ENCODE peak calls at places on chromosome 20, in eight cellular contexts. Q, O, P, K, S, I, B and R are unnamed samples.
A peak's percentile ranks its signal among the peaks of the same experiment; 100 is the strongest.

GRCh38 chr20:426564-426963 is 18.5 kb downstream of the RBCK1 start:
- DNase-seq in S (no peak), Q (no peak), O (no peak), I (no peak), K (no peak), P (no peak), B (no peak), R (no peak)

GRCh38 chr20:44832724-44833123 is 22.4 kb upstream of the RIMS4 start:
- DNase-seq in B (no peak), P (no peak), I (no peak), K (no peak), O (no peak), S (no peak), Q (no peak), R (no peak)

GRCh38 chr20:49169547-49169946 is 18.6 kb downstream of the STAU1 start:
- DNase-seq in I (no peak), O (no peak), P (no peak), Q (no peak), K (no peak), S (no peak), B (no peak), R (no peak)

GRCh38 chr20:59173938-59174496 is 10.4 kb downstream of the ZNF831 start:
- DNase-seq in S (no peak), K (no peak), O (no peak), I (no peak), Q (no peak), B (no peak), P (peak; percentile 42), R (peak; percentile 55)

GRCh38 chr20:49278817-49279676 is 1.2 kb upstream of the ZNFX1 start:
- DNase-seq in I (no peak), K (no peak), Q (no peak), P (peak; percentile 54), B (peak; percentile 54), O (no peak), S (no peak), R (no peak)

GRCh38 chr20:32485770-32486248 is 99.3 kb downstream of the NOL4L start:
- DNase-seq in O (no peak), I (no peak), K (peak; percentile 4), P (peak; percentile 71), Q (no peak), S (peak; percentile 47), B (no peak), R (no peak)

GRCh38 chr20:40654876-40655275 is 34.2 kb downstream of the MAFB start:
- DNase-seq in I (peak; percentile 91), S (no peak), O (peak; percentile 73), K (no peak), B (no peak), Q (no peak), P (no peak), R (peak; percentile 66)

GRCh38 chr20:49825521-49826033 is 12.9 kb downstream of the SLC9A8 start:
- DNase-seq in I (peak; percentile 69), Q (no peak), S (no peak), B (peak; percentile 76), O (no peak), P (no peak), K (no peak), R (no peak)

GRCh38 chr20:2365666-2366065 is 15.0 kb upstream of the TGM6 start:
- DNase-seq in K (no peak), O (no peak), P (no peak), S (no peak), B (no peak), I (no peak), Q (no peak), R (no peak)

GRCh38 chr20:47727170-47727880 is 58.0 kb downstream of the SULF2 start:
- DNase-seq in Q (no peak), S (peak; percentile 79), I (peak; percentile 26), K (no peak), P (peak; percentile 91), O (no peak), B (peak; percentile 85), R (peak; percentile 69)

GRCh38 chr20:45976132-45976531 is 4.1 kb upstream of the ZNF335 start:
- DNase-seq in K (no peak), Q (no peak), P (no peak), I (no peak), B (no peak), O (no peak), S (peak; percentile 34), R (no peak)

GRCh38 chr20:10250902-10251301 is 32.3 kb downstream of the SNAP25 start:
- DNase-seq in I (no peak), B (no peak), K (no peak), P (no peak), S (no peak), Q (no peak), O (no peak), R (no peak)

GRCh38 chr20:34269996-34270627 is 28.9 kb downstream of the ASIP start:
- DNase-seq in I (peak; percentile 66), O (peak; percentile 78), P (no peak), S (no peak), B (no peak), K (peak; percentile 22), Q (peak; percentile 58), R (no peak)

GRCh38 chr20:53958240-53958639 is 112.2 kb downstream of the BCAS1 start:
- DNase-seq in K (no peak), I (no peak), O (no peak), P (no peak), S (no peak), B (no peak), Q (no peak), R (no peak)

GRCh38 chr20:53954734-53955658 is 115.4 kb downstream of the BCAS1 start:
- DNase-seq in O (no peak), I (no peak), P (no peak), B (no peak), K (no peak), Q (no peak), S (no peak), R (no peak)

GRCh38 chr20:53956013-53956715 is 114.2 kb downstream of the BCAS1 start:
- DNase-seq in I (no peak), O (no peak), K (no peak), B (no peak), Q (no peak), S (no peak), P (no peak), R (no peak)

GRCh38 chr20:53959849-53960585 is 110.4 kb downstream of the BCAS1 start:
- DNase-seq in Q (no peak), O (no peak), K (no peak), B (no peak), I (no peak), S (no peak), P (no peak), R (no peak)

GRCh38 chr20:53957421-53958172 is 112.8 kb downstream of the BCAS1 start:
- DNase-seq in O (no peak), S (no peak), I (no peak), P (no peak), Q (no peak), K (no peak), B (no peak), R (no peak)
- TF ChIP-seq CTCF in O (no peak), S (no peak), I (no peak), P (no peak), Q (no peak), K (no peak), B (no peak), R (no peak)

GRCh38 chr20:38075161-38075998 is 41.8 kb downstream of the RPRD1B start:
- DNase-seq in K (no peak), O (no peak), I (no peak), B (no peak), Q (no peak), S (no peak), P (no peak), R (no peak)
- H3K27ac ChIP-seq in K (no peak overlapping the region), O (no peak overlapping the region), I (peak overlapping the region; percentile 87), B (peak overlapping the region; percentile 37), Q (no peak overlapping the region), S (no peak overlapping the region), P (peak overlapping the region; percentile 18), R (peak overlapping the region; percentile 81)

GRCh38 chr20:13791562-13792459 is 7.0 kb downstream of the NDUFAF5 start:
- DNase-seq in P (no peak), O (no peak), Q (no peak), S (no peak), I (no peak), B (no peak), K (no peak), R (no peak)

GRCh38 chr20:13799040-13799439 is 14.2 kb downstream of the NDUFAF5 start:
- DNase-seq in S (no peak), Q (no peak), O (no peak), I (no peak), P (no peak), B (no peak), K (no peak), R (no peak)

GRCh38 chr20:13793001-13793400 is 8.2 kb downstream of the NDUFAF5 start:
- DNase-seq in S (no peak), K (no peak), O (no peak), Q (no peak), I (no peak), B (no peak), P (no peak), R (no peak)

GRCh38 chr20:13790708-13791107 is 5.9 kb downstream of the NDUFAF5 start:
- DNase-seq in K (no peak), B (no peak), Q (no peak), I (no peak), S (no peak), O (no peak), P (no peak), R (no peak)

DNA sequence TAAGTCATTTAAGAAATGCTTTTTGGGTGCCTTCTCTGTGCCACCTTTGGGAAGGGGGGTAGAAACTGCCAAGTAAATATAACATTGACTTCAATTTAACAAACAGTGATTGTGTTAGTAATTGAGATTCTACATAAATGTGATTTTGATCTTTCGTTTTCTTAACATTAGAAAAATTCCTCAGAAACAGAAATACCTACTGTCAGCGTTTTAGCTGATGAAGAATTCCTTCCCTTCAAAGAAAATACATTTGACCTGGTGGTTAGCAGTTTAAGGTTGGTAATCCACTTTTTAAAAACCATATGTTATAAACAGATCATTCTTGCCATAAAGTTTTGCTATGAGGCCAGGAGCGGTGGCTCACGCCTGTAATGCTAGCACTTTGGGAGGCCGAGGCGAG is 9.8 kb downstream of the NDUFAF5 start:
- DNase-seq in K (no peak), B (no peak), P (no peak), S (no peak), O (no peak), I (no peak), Q (no peak), R (no peak)
- H3K36me3 ChIP-seq in K (peaks cover 21% of the 10 kb centered on the region), B (peaks cover 89% of the 10 kb centered on the region), P (peaks cover 81% of the 10 kb centered on the region), S (peaks cover 57% of the 10 kb centered on the region), O (no peaks in the 10 kb centered on the region), I (no peaks in the 10 kb centered on the region), Q (peaks cover 8% of the 10 kb centered on the region), R (peaks cover 85% of the 10 kb centered on the region)

DNA sequence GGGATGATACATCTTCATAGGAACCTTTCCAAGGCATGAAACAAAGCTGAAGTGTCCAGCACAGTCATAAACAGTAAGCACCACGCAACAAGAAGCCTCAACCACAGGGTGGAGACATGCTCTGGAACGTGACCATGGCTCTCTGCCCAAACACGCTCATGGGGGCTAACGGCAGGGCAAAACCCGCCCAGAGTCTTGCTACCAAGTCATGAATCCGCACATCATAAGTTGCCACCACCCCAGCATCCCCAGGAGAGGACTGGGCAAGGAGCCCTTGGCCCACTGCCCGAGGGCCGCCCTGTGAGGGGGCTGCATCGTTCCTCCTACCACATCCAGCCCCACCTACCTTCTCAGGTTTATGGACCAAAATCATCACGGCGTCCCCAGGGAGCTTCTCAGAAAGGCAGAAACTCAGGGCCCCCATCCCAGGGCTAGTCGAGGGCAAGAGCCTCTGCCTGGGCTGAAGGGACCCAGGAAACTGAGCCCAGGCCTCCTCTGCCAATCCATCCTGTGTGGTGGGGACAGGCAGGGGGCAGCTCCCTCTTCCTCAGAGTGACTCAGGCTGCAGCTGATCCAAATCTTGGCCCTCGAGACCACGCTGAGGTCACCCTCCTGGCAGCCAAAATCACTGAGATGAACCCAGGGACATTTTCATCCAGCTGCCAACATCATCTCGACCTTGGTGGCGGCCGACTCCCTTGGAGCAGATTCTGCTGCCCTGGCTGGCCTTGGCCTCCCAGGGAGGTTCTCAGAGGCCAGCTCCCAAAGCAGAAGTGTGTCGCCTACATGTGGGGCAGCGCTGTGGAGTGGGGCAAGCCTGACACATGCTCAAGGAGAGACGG is 42.6 kb downstream of the BMP7 start:
- DNase-seq in P (peak; percentile 55), O (no peak), S (peak; percentile 81), I (peak; percentile 17), K (no peak), B (no peak), Q (no peak), R (peak; percentile 65)
- TF ChIP-seq CTCF in P (no peak), O (no peak), S (no peak), I (no peak), K (no peak), B (no peak), Q (peak; percentile 16), R (no peak)